ENCODE peak calls at places on chromosome 12, in four cellular contexts. K is IMR-90, L is H9, P is H1. Z is an unnamed sample.

GRCh38 chr12:21815306-21816062 is 41.0 kb upstream of the KCNJ8 start:
- DNase-seq in K (no peak), L (no peak), P (no peak), Z (no peak)

GRCh38 chr12:5621329-5621728 is 189.4 kb downstream of the NTF3 start:
- DNase-seq in K (no peak), L (peak), P (no peak), Z (no peak)

GRCh38 chr12:62426095-62426488 is 40.5 kb upstream of the MON2 start:
- DNase-seq in K (peak), L (no peak), P (no peak), Z (no peak)

GRCh38 chr12:26317942-26318565 is 122.7 kb downstream of the SSPN start:
- DNase-seq in K (peak), L (no peak), P (no peak), Z (no peak)

GRCh38 chr12:116765271-116765670 is 27.2 kb downstream of the RNFT2 start:
- DNase-seq in K (no peak), L (no peak), P (no peak), Z (peak)

GRCh38 chr12:115806000-115806399 is 471.5 kb downstream of the MED13L start:
- DNase-seq in K (no peak), L (no peak), P (no peak), Z (no peak)

GRCh38 chr12:79557690-79558315 is 133.0 kb downstream of the PAWR start:
- DNase-seq in K (no peak), L (no peak), P (no peak), Z (no peak)

GRCh38 chr12:101230547-101230946 is 20.5 kb upstream of the SLC5A8 start:
- DNase-seq in K (peak), L (no peak), P (no peak), Z (peak)

GRCh38 chr12:92987362-92987761 is 58.3 kb upstream of the EEA1 start:
- DNase-seq in K (peak), L (no peak), P (no peak), Z (peak)

GRCh38 chr12:2431810-2432209 is 363.0 kb upstream of the FKBP4 start:
- DNase-seq in K (no peak), L (no peak), P (no peak), Z (no peak)

GRCh38 chr12:97022831-97023230 is 115.8 kb downstream of the NEDD1 start:
- DNase-seq in K (no peak), L (no peak), P (no peak), Z (no peak)

GRCh38 chr12:123498126-123498825 is 35.2 kb downstream of the RILPL1 start:
- DNase-seq in K (no peak), L (peak), P (no peak), Z (peak)

GRCh38 chr12:80763874-80764273 is 47.2 kb downstream of the MYF5 start:
- DNase-seq in K (peak), L (no peak), P (no peak), Z (peak)

GRCh38 chr12:12624479-12625120 is 12.9 kb downstream of the CREBL2 start:
- DNase-seq in K (no peak), L (no peak), P (no peak), Z (no peak)
- H3K4me2 ChIP-seq in K (no peak), L (no peak), P (no peak), Z (no peak)

DNA sequence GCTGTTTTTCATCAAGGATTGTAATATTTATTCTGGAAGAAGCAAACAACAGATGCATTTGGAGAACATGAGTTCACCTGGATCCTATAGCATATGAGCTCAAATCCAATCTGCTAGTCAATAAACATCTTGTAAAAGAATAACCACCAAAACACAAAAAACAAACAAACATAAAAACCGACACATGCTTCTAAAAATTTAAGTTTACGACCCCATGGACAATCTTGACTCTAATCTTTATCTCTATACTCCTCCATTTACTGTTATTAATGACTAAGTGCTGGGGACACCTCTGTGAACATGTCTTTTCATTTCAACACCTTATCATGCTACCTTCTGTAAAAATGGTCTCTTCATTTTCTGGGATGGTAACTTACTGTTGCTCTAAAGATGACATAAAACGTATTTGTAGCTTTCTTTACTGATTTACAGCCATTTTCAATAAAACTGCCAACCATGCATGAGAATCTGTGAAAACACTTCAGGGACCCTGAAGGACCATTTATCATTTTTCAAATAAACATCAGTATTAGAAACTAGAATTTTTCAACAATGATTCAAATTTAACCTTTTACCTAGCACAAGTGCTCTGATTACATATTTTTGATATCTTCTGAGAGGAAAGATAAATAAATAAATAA is 123.8 kb upstream of the SOX5 start:
- DNase-seq in K (no peak), L (no peak), P (no peak), Z (no peak)
- H3K56ac ChIP-seq in K (no peak), L (no peak), P (no peak), Z (no peak)

DNA sequence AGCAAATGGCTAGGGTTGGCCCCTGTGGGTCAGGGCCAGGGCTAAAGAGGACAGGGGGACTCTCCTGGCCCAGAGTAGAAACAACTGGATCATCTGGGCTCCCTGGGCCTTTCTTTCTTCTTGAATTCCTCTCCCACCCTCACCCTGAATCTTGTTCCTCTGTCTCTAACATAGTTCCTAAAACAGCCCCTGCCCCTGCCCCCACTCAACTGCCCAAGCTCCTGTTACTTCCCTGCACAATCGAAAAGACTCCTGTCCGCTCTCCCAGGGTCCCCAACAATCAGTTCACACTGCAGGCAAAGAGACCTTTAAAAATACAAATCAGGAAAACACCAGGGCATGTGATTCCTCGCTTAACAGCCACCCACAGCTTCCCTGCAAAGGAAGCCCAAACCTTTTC is 18.0 kb upstream of the ANKRD33 start:
- DNase-seq in K (no peak), L (no peak), P (no peak), Z (no peak)
- H4K8ac ChIP-seq in K (no peak), L (no peak), P (peak), Z (no peak)

GRCh38 chr12:111581434-111582132 is 17.5 kb downstream of the ATXN2 start:
- DNase-seq in K (no peak), L (no peak), P (no peak), Z (no peak)
- H3K4me2 ChIP-seq in K (no peak), L (no peak), P (no peak), Z (no peak)

GRCh38 chr12:114045333-114045732 is 79.2 kb upstream of the RBM19 start:
- DNase-seq in K (no peak), L (no peak), P (no peak), Z (peak)
- H3K56ac ChIP-seq in K (no peak), L (no peak), P (no peak), Z (no peak)

DNA sequence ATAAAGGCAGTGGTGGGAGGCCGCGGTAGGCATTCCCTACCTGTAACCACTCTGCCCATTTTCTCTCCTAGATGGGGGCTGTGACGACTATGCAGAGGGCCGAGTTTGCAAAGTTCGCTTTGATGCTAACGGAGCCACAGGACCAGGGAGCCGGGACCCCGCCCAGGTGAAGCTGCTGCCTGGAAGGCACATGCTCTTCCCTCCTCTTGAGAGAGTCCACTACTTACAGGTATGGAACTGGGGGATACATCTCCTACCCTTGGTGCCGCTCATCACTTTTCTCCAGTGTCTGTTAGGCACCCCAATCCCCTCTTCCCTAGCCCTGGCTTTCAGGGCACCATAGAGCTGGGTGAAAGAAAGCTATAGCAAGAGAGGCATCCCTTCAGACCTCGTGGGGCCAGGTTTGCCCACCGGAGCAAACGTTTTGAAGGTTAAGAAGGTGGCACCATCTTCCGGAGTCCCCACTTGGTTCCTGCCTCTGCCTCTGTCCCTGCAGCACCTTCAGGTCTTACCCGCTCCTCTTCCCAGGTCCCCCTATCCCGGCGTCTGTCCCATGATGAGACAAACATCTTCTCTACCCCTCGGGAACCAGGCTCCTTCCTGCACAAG is 2.0 kb upstream of the P3H3 start:
- DNase-seq in K (no peak), L (no peak), P (no peak), Z (no peak)
- H4K8ac ChIP-seq in K (no peak), L (no peak), P (no peak), Z (no peak)

DNA sequence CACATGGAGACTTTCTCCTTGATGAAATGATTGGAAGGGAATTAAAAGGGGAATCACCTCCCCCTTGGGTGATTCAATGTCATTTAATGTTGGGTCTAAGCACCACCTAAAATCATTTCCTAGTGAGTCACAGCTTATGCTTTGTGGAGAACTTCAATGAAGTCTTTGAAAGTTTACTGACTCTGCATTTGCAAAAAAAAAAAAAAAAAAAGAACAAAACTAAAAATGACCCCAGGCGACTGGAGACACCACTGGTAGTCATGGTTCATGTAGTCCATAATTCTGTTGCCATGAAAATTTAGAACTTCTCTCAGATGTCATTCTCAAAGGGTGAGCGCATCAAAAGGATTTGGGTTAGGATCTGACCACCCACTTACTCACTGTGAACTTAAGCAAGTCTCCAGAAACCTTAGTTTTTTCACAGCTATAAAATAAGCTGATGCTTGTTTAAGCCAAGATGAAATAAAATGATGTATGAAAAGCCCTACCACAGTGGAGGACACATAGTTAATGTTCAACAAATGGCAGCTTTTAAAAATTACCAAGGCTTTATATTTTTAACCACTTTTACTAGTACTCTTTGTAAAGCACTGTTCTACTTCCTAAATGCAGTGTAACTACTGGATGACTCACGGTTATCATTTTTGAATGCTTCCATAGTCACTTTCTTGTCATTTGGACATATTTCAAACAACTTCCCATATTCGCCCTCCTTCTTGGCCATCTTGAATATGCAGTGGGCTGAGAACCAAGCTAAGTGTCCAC is 18.1 kb upstream of the KSR2 start:
- DNase-seq in K (peak), L (no peak), P (no peak), Z (no peak)
- H3K4me2 ChIP-seq in K (no peak), L (no peak), P (no peak), Z (no peak)